ENCODE peak calls at places on chromosomes 5 and 9, in eight cellular contexts. D, Q, Y, S, G, W, X and B are unnamed samples.
A peak's percentile ranks its signal among the peaks of the same experiment; 100 is the strongest.

GRCh38 chr5:141806626-141807025 is 71.6 kb downstream of the PCDH1 start:
- DNase-seq in D (no peak), W (no peak), Q (no peak), Y (no peak), S (no peak), X (no peak), G (no peak), B (no peak)

GRCh38 chr5:16937023-16937379 is 913 bp upstream of the MYO10 start:
- DNase-seq in G (no peak), Q (no peak), Y (no peak), W (no peak), D (no peak), S (no peak), X (no peak), B (no peak)

GRCh38 chr5:94174748-94175411 is 433.5 kb upstream of the POU5F2 start:
- DNase-seq in Y (no peak), S (no peak), G (no peak), X (no peak), D (no peak), Q (no peak), W (no peak), B (peak; percentile 5)

GRCh38 chr5:16859346-16859745 is 76.7 kb downstream of the MYO10 start:
- DNase-seq in Q (no peak), X (no peak), G (no peak), S (no peak), W (no peak), D (no peak), Y (no peak), B (no peak)

GRCh38 chr5:59422026-59422941 is 471.2 kb downstream of the PDE4D start:
- DNase-seq in G (no peak), D (no peak), Q (no peak), S (no peak), W (no peak), Y (no peak), X (no peak), B (no peak)

GRCh38 chr5:149711338-149711737 is 18.8 kb upstream of the PPARGC1B start:
- DNase-seq in G (no peak), Q (peak; percentile 28), X (no peak), Y (no peak), D (no peak), W (no peak), S (no peak), B (no peak)

GRCh38 chr5:71693828-71694427 is 25.1 kb upstream of the CARTPT start:
- DNase-seq in W (no peak), S (no peak), Y (no peak), Q (no peak), D (no peak), G (peak; percentile 6), X (no peak), B (no peak)

GRCh38 chr9:83220737-83221136 is 157.8 kb upstream of the RASEF start:
- DNase-seq in G (no peak), W (no peak), X (no peak), Q (no peak), D (no peak), Y (peak; percentile 46), S (peak; percentile 7), B (peak; percentile 34)

GRCh38 chr5:93336330-93337110 is 244.5 kb downstream of the NR2F1-AS1 start:
- DNase-seq in Y (no peak), Q (no peak), G (no peak), X (no peak), S (no peak), D (no peak), W (no peak), B (no peak)

GRCh38 chr9:38068866-38069628 is at the start of gene SHB:
- DNase-seq in W (peak; percentile 71), S (no peak), G (peak; percentile 92), X (peak; percentile 56), Q (peak; percentile 96), D (no peak), Y (peak; percentile 82), B (peak; percentile 62)

GRCh38 chr9:84139296-84140100 is 158.9 kb downstream of the RMI1 start:
- DNase-seq in S (peak; percentile 30), W (peak; percentile 12), Y (peak; percentile 73), G (no peak), D (no peak), X (no peak), Q (no peak), B (no peak)

GRCh38 chr5:94461131-94461530 is 157.3 kb downstream of the KIAA0825 start:
- DNase-seq in D (no peak), X (no peak), G (no peak), W (no peak), S (no peak), Q (no peak), Y (no peak), B (no peak)

GRCh38 chr5:79702606-79703380 is 13.2 kb downstream of the CMYA5 start:
- DNase-seq in W (no peak), X (no peak), Y (no peak), Q (no peak), S (no peak), G (peak; percentile 40), D (no peak), B (no peak)

DNA sequence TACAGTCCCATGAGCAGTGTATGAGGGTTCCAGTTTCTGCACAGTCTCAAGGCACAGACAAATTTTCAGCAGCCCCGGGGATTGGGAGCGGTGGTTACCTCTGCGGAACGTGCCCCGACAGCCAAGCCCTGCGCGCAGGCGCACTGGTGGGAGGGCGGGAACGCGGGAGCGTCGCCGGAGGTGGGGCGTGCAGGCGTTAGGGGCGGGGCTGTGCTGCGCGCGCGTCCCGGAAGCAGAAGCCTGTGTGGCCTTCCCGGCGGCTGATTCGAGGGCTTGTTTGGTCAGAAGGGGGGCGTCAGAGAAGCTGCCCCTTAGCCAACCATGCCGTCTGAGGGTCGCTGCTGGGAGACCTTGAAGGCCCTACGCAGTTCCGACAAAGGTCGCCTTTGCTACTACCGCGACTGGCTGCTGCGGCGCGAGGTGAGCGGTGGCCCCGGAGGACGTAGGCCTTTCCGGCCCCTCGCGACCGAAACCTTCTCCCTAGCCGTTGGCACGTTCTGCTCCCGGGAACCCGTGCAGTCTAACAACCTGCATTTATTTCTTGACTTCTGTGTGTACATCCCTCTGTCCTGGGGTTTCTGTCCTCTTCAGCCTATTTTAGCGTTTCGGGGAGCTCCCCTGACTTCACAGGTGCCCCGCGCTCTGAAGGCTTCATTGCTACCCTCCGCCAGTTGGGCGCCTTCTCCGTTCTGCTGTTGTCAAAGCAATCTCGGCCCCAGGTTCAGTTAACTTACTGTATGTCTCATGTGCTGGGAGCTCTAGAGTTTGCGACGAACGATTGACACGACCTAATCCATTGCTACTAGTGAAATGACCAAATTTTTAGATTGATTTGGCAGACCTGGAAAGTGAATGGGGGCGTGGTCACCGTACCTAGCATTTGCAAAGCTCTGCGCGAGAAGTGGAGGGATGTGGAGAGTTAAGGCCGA is at the start of gene GLE1:
- DNase-seq in D (peak; percentile 83), X (peak; percentile 86), Q (peak; percentile 98), W (peak; percentile 94), Y (peak; percentile 96), S (peak; percentile 82), G (peak; percentile 98), B (peak; percentile 99)
- TF ChIP-seq POLR2A in D (peak; percentile 94), X (peak; percentile 65), Q (peak; percentile 43), W (peak; percentile 91), Y (no peak), S (peak; percentile 87), G (peak; percentile 83), B (peak; percentile 84)

GRCh38 chr9:34370970-34371880 is 5.5 kb downstream of the MYORG start:
- DNase-seq in X (no peak), S (no peak), Q (no peak), W (no peak), Y (peak; percentile 43), G (peak; percentile 28), D (no peak), B (no peak)
- TF ChIP-seq POLR2A in X (no peak), S (no peak), Q (no peak), W (no peak), Y (no peak), G (no peak), D (no peak), B (no peak)

GRCh38 chr9:16726718-16727451 is 143.6 kb downstream of the BNC2 start:
- DNase-seq in D (no peak), Q (peak; percentile 96), W (peak; percentile 84), X (peak; percentile 72), G (no peak), S (no peak), Y (peak; percentile 84), B (peak; percentile 37)
- TF ChIP-seq POLR2A in D (no peak), Q (no peak), W (peak; percentile 35), X (peak; percentile 50), G (no peak), S (no peak), Y (no peak), B (no peak)

GRCh38 chr9:26946753-26947727 is at the start of gene PLAA:
- DNase-seq in W (peak; percentile 94), D (peak; percentile 85), X (peak; percentile 76), G (peak; percentile 96), Q (peak; percentile 97), S (peak; percentile 59), Y (peak; percentile 95), B (peak; percentile 73)
- TF ChIP-seq POLR2A in W (no peak), D (peak; percentile 49), X (peak; percentile 36), G (peak; percentile 94), Q (no peak), S (peak; percentile 87), Y (no peak), B (peak; percentile 64)